ENCODE peak calls at places on chromosomes 7 and 10, in nine cellular contexts. V is Calu3; I is DMS79; X is M059J; H is astrocyte of the spinal cord; W is stimulated activated CD8-positive, alpha-beta memory T cell treated with anti-CD3 and anti-CD28 coated beads, Interleukin-4, amount 100 ng/mL, for 4 hours; O is A549; P is HT1080; Z is cardiac fibroblast. F is an unnamed sample.

GRCh38 chr10:90862908-90863514 is 5.2 kb upstream of the HTR7 start:
- DNase-seq in Z (peak; percentile 68), I (no peak), P (peak; percentile 50), O (peak; percentile 37), W (no peak), V (peak; percentile 9), H (peak; percentile 59), X (peak; percentile 55), F (peak; percentile 58)

GRCh38 chr7:135335628-135336139 is 102.0 kb downstream of the STRA8 start:
- DNase-seq in I (peak; percentile 83), X (peak; percentile 61), O (peak; percentile 81), W (no peak), Z (peak; percentile 73), H (peak; percentile 59), V (peak; percentile 95), P (peak; percentile 89), F (peak; percentile 41)

GRCh38 chr7:29328811-29329210 is 134.2 kb downstream of the CHN2 start:
- DNase-seq in H (no peak), P (no peak), V (no peak), O (no peak), Z (no peak), I (no peak), X (no peak), W (no peak), F (peak; percentile 19)

GRCh38 chr7:27661776-27662489 is 750 bp downstream of the HIBADH start:
- DNase-seq in H (peak; percentile 40), Z (peak; percentile 32), I (no peak), X (no peak), W (no peak), P (peak; percentile 43), O (peak; percentile 45), V (peak; percentile 52), F (peak; percentile 41)

GRCh38 chr7:133854739-133855138 is 272.4 kb upstream of the LRGUK start:
- DNase-seq in X (peak; percentile 57), H (peak; percentile 65), O (peak; percentile 54), V (peak; percentile 10), Z (peak; percentile 73), I (no peak), P (peak; percentile 20), W (no peak), F (peak; percentile 62)

GRCh38 chr10:14023612-14024348 is 306.9 kb downstream of the FRMD4A start:
- DNase-seq in H (no peak), I (no peak), P (no peak), W (no peak), Z (no peak), V (no peak), X (peak; percentile 65), O (no peak), F (no peak)

GRCh38 chr7:137591444-137591843 is 247.9 kb upstream of the PTN start:
- DNase-seq in H (peak; percentile 73), W (no peak), O (peak; percentile 7), P (peak; percentile 66), V (no peak), Z (peak; percentile 72), I (no peak), X (peak; percentile 61), F (peak; percentile 80)

GRCh38 chr7:45132708-45133320 is 21.3 kb upstream of the TBRG4 start:
- DNase-seq in I (no peak), V (no peak), Z (no peak), X (no peak), H (no peak), P (no peak), W (no peak), O (no peak), F (no peak)

GRCh38 chr7:94223375-94224084 is 171.2 kb upstream of the COL1A2 start:
- DNase-seq in W (no peak), X (peak; percentile 68), O (peak; percentile 75), H (peak; percentile 72), I (no peak), V (peak; percentile 38), P (peak; percentile 73), Z (peak; percentile 65), F (peak; percentile 73)

GRCh38 chr7:52777423-52777822 is 258.0 kb upstream of the POM121L12 start:
- DNase-seq in V (no peak), P (no peak), O (no peak), Z (no peak), H (no peak), W (no peak), X (no peak), I (no peak), F (no peak)

GRCh38 chr10:88066319-88066718 is 202.9 kb downstream of the PTEN start:
- DNase-seq in Z (no peak), X (no peak), O (no peak), W (no peak), I (no peak), P (no peak), H (no peak), V (no peak), F (no peak)

GRCh38 chr7:118194571-118194970 is 10.6 kb downstream of the LSM8 start:
- DNase-seq in X (no peak), H (no peak), Z (no peak), V (no peak), O (no peak), P (no peak), W (no peak), I (no peak), F (no peak)

GRCh38 chr7:389911-390601 is 100.1 kb downstream of the FOXL3 start:
- DNase-seq in H (no peak), X (no peak), Z (no peak), O (no peak), I (no peak), P (no peak), W (no peak), V (no peak), F (no peak)

GRCh38 chr7:29265208-29265923 is 70.8 kb downstream of the CHN2 start:
- DNase-seq in Z (peak; percentile 84), V (no peak), I (no peak), W (no peak), O (no peak), P (peak; percentile 34), H (peak; percentile 45), X (peak; percentile 32), F (no peak)

GRCh38 chr10:72170263-72170662 is 45.5 kb upstream of the ANAPC16 start:
- DNase-seq in I (peak; percentile 52), X (peak; percentile 85), P (peak; percentile 21), O (peak; percentile 95), H (peak; percentile 37), V (peak; percentile 66), Z (no peak), W (no peak), F (no peak)